ENCODE peak calls at places on chromosomes 11 and 22, in five cellular contexts. J is esophagus squamous epithelium; X is A549; N is CD4-positive, alpha-beta T cell; L is AG04450. V is an unnamed sample.

GRCh38 chr11:17252704-17253103 is 23.8 kb upstream of the NUCB2 start:
- DNase-seq in J (no peak), X (no peak), N (no peak), L (no peak), V (no peak)

GRCh38 chr22:28332410-28332809 is 347.2 kb downstream of the TTC28 start:
- DNase-seq in J (no peak), X (no peak), N (no peak), L (no peak), V (no peak)

GRCh38 chr11:76903325-76903724 is 42.6 kb downstream of the ACER3 start:
- DNase-seq in J (no peak), X (no peak), N (no peak), L (no peak), V (no peak)

GRCh38 chr22:49193348-49193747 is 634.3 kb downstream of the BRD1 start:
- DNase-seq in J (no peak), X (no peak), N (no peak), L (no peak), V (no peak)

GRCh38 chr22:49393526-49393925 is 434.1 kb downstream of the BRD1 start:
- DNase-seq in J (no peak), X (no peak), N (no peak), L (no peak), V (no peak)

GRCh38 chr22:36727110-36727509 is 23.6 kb upstream of the CACNG2 start:
- DNase-seq in J (no peak), X (no peak), N (no peak), L (no peak), V (no peak)

GRCh38 chr11:2558402-2558801 is 113.6 kb downstream of the KCNQ1 start:
- DNase-seq in J (no peak), X (no peak), N (no peak), L (no peak), V (no peak)

GRCh38 chr22:21568207-21569075 is 927 bp downstream of the UBE2L3 start:
- DNase-seq in J (no peak), X (no peak), N (no peak), L (no peak), V (peak)

GRCh38 chr11:132744771-132745170 is 787.5 kb downstream of the OPCML start:
- DNase-seq in J (no peak), X (no peak), N (no peak), L (peak), V (no peak)

GRCh38 chr11:130909650-130910049 is 6.6 kb downstream of the SNX19 start:
- DNase-seq in J (no peak), X (no peak), N (no peak), L (peak), V (no peak)

GRCh38 chr11:31943056-31943780 is 132.1 kb upstream of the PAX6 start:
- DNase-seq in J (no peak), X (no peak), N (no peak), L (no peak), V (no peak)

GRCh38 chr22:23542933-23543332 is 37.2 kb downstream of the IGLL1 start:
- DNase-seq in J (no peak), X (no peak), N (no peak), L (no peak), V (no peak)

GRCh38 chr11:86688398-86689179 is 16.2 kb upstream of the ME3 start:
- DNase-seq in J (no peak), X (no peak), N (no peak), L (peak), V (no peak)

GRCh38 chr22:49049691-49050090 is 778.0 kb downstream of the BRD1 start:
- DNase-seq in J (no peak), X (no peak), N (no peak), L (no peak), V (no peak)

GRCh38 chr11:8767466-8768142 is 85.0 kb downstream of the RPL27A start:
- DNase-seq in J (no peak), X (no peak), N (no peak), L (no peak), V (no peak)

GRCh38 chr11:8766993-8767374 is 84.4 kb downstream of the RPL27A start:
- DNase-seq in J (no peak), X (no peak), N (no peak), L (no peak), V (no peak)

GRCh38 chr11:8768625-8769333 is 86.2 kb downstream of the RPL27A start:
- DNase-seq in J (no peak), X (no peak), N (no peak), L (no peak), V (no peak)

GRCh38 chr11:8765294-8765693 is 82.7 kb downstream of the RPL27A start:
- DNase-seq in J (no peak), X (peak), N (no peak), L (peak), V (no peak)

DNA sequence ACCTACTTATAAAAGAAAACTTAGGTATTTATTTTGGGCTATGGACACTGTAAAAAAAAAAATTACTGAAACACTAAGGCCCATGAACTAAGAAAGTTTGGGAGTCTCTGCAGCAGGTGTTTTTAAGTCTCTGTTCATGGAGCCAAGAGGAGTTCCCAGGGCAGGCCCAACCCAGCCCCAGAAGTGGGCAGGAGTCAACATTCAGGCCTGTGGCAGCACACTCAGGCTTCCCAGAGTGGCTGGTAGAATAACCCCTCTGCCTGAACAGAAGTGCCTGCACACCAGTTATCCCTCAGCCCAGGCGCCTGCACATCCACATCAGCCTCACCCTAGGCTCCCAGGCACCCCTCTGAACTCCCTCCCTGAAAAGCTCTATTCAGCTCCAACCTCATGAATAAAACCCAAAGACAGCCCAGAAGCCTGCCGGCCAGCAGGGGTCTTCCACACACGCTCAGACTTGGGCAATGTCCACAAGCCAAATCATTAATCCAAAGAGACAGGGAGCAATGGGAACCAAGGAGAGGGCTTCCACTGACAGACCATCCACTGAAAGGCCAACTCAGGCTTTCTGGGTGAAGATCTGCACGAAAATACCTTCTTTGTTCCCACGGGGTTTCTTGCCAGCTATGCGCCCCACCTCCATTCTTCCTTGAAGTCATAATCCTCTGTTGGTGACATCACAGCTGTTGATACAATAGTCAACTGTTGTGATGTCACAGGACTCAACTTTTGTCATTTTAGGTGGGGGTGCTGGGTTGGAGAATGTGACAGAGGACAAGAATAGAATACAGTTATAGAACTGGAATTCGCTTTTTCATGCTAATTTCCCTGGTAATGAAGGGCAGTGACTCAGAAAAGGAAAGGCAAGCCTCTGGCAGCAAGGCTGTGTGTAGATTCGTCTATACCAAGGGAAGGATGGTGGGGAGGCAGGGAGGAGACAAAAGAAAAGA is 83.7 kb downstream of the RPL27A start:
- DNase-seq in J (no peak), X (no peak), N (no peak), L (no peak), V (no peak)
- TF ChIP-seq CTCF in J (no peak), X (no peak), N (no peak), L (no peak), V (no peak)

GRCh38 chr11:64643927-64644326 is 52.9 kb downstream of the SLC22A12 start:
- DNase-seq in J (no peak), X (no peak), N (no peak), L (no peak), V (no peak)

GRCh38 chr11:64644348-64645242 is 53.6 kb downstream of the SLC22A12 start:
- DNase-seq in J (no peak), X (peak), N (no peak), L (no peak), V (no peak)

GRCh38 chr11:64642418-64642735 is 51.4 kb downstream of the SLC22A12 start:
- DNase-seq in J (no peak), X (no peak), N (no peak), L (no peak), V (no peak)

GRCh38 chr11:64642876-64643257 is 51.8 kb downstream of the SLC22A12 start:
- DNase-seq in J (no peak), X (no peak), N (no peak), L (no peak), V (no peak)

GRCh38 chr11:64643258-64643881 is 52.4 kb downstream of the SLC22A12 start:
- DNase-seq in J (no peak), X (no peak), N (no peak), L (no peak), V (no peak)
- TF ChIP-seq CTCF in J (no peak), X (no peak), N (no peak), L (no peak), V (no peak)

GRCh38 chr11:109854696-109855095 is 238.5 kb upstream of the ZC3H12C start:
- DNase-seq in J (no peak), X (no peak), N (no peak), L (no peak), V (no peak)

GRCh38 chr11:109845437-109845836 is 247.8 kb upstream of the ZC3H12C start:
- DNase-seq in J (no peak), X (no peak), N (no peak), L (no peak), V (no peak)

GRCh38 chr11:109851780-109852390 is 241.3 kb upstream of the ZC3H12C start:
- DNase-seq in J (no peak), X (no peak), N (no peak), L (no peak), V (no peak)

GRCh38 chr11:109853156-109853776 is 239.9 kb upstream of the ZC3H12C start:
- DNase-seq in J (no peak), X (no peak), N (no peak), L (peak), V (peak)

GRCh38 chr11:109849946-109850345 is 243.2 kb upstream of the ZC3H12C start:
- DNase-seq in J (no peak), X (no peak), N (no peak), L (no peak), V (no peak)
- TF ChIP-seq CTCF in J (no peak), X (no peak), N (no peak), L (no peak), V (no peak)

GRCh38 chr22:46296257-46297150 is at the start of gene GTSE1:
- DNase-seq in J (peak), X (peak), N (peak), L (peak), V (peak)
- TF ChIP-seq CTCF in J (peak), X (no peak), N (peak), L (peak), V (no peak)

GRCh38 chr11:84249344-84250135 is 963.4 kb upstream of the CCDC90B start:
- DNase-seq in J (no peak), X (no peak), N (no peak), L (no peak), V (no peak)
- TF ChIP-seq CTCF in J (no peak), X (no peak), N (no peak), L (no peak), V (no peak)

GRCh38 chr11:13206086-13206640 is 71.4 kb upstream of the BMAL1 start:
- DNase-seq in J (no peak), X (no peak), N (no peak), L (no peak), V (no peak)

GRCh38 chr11:13207665-13208594 is 69.7 kb upstream of the BMAL1 start:
- DNase-seq in J (no peak), X (no peak), N (peak), L (peak), V (no peak)

GRCh38 chr11:13205446-13205845 is 72.1 kb upstream of the BMAL1 start:
- DNase-seq in J (no peak), X (no peak), N (no peak), L (no peak), V (no peak)

GRCh38 chr11:13208921-13209320 is 68.7 kb upstream of the BMAL1 start:
- DNase-seq in J (no peak), X (no peak), N (no peak), L (no peak), V (no peak)

DNA sequence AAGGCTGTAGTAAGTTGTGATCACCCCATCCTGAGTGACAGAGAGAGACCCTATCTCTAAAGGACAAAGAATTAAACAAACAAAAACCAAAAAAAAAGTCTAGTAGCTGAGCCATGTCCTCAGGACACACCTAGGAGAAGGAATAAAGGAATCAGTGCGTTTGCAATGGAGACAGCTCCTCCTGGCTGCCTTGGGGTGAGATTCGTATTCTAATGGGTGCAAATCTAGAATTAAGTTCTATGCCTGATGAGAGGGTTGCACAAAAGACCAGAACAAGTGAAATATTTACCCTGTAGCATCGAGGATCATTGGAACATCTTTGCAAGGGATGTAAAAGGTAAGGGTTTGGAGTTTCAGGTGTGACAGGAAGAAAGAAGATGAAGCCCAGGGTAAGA is 70.3 kb upstream of the BMAL1 start:
- DNase-seq in J (no peak), X (no peak), N (no peak), L (no peak), V (no peak)
- TF ChIP-seq CTCF in J (peak), X (no peak), N (no peak), L (peak), V (no peak)

GRCh38 chr11:48114740-48115139 is 101.9 kb upstream of the OR4B1 start:
- DNase-seq in J (no peak), X (no peak), N (no peak), L (no peak), V (no peak)

GRCh38 chr11:48122246-48122645 is 94.4 kb upstream of the OR4B1 start:
- DNase-seq in J (no peak), X (no peak), N (no peak), L (no peak), V (no peak)

GRCh38 chr11:48111941-48112340 is 104.7 kb upstream of the OR4B1 start:
- DNase-seq in J (no peak), X (no peak), N (no peak), L (no peak), V (no peak)

GRCh38 chr11:48116437-48116836 is 100.2 kb upstream of the OR4B1 start:
- DNase-seq in J (no peak), X (no peak), N (no peak), L (no peak), V (no peak)

DNA sequence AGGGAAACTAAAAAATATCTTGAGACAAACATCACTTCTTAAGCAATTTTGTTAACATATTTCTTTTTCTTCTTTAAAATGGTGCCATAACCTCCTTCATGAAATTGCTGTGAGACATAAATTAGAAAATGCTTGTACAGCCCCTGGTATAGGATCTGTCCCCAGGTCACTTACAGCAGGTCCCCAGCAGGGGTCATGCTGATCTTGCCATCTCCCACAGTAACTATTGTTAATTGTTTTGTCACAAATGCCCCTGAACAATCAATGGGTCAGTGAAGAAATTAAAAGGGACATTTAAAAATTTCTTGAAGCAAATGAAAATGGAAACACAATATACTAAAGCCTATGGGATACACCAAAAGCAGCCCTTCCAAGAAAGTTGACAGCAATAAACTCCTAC is 99.8 kb upstream of the OR4B1 start:
- DNase-seq in J (no peak), X (peak), N (no peak), L (no peak), V (peak)
- TF ChIP-seq CTCF in J (no peak), X (peak), N (peak), L (peak), V (peak)

DNA sequence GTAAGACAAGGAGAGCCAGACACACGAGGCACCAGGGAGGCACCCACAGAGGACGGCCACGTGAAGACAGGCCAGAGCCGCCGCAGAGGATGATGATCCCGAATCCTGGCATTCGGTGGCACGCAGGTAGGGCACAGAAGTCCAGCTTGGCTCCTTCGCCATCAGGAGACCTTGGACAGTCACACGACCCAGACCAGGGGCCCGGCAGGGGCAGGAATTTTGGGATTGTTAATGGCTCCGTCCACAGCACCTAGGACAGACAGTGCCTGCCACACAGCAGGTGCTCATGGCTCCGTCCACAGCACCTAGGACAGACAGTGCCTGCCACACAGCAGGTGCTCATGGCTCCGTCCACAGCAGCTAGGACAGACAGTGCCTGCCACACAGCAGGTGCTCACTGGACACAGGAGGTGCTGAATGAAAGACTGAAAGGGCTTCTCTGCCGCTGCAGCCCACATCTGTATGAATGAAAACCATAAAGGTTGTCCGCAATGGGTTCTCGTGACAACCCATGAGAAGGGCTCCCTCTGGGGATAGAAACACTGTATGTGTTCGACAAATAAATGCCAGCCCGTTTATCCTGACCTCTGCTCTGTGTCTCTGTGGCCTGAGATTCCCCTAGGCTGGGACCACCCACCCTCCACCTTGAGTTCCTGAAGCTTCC is 341.6 kb downstream of the CTTN start:
- DNase-seq in J (no peak), X (no peak), N (no peak), L (no peak), V (no peak)
- TF ChIP-seq CTCF in J (no peak), X (no peak), N (no peak), L (no peak), V (no peak)

DNA sequence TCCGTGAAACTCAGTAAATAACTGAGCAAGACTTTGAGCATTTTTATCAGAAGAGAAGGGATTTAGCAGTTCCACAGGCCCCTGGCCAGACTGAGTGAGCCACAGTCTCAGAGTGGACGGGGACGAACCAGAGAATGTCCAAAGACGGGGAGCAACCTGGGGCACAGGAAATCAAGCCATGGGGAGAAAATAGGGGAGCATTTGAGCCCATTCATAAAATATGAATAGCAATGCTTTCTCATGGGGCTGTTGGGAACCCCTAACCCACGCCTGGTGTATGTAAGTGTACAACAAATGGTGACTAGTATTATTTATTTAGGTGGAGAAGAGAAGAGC is 3.6 kb upstream of the VSIG10L2 start:
- DNase-seq in J (no peak), X (no peak), N (no peak), L (no peak), V (no peak)
- TF ChIP-seq CTCF in J (no peak), X (peak), N (no peak), L (no peak), V (no peak)